ENCODE peak calls at places on chromosome 10, in ten cellular contexts. F is T-helper 9 cell; V is B cell; Q is HS-27A; N is activated CD8-positive, alpha-beta memory T cell treated with anti-CD3 and anti-CD28 coated beads for 1 hour; D is stimulated activated CD8-positive, alpha-beta memory T cell treated with anti-CD3 and anti-CD28 coated beads, Interleukin-15, amount 100 ng/mL, for 24 hours; Z is NCI-H774; G is Peyer's patch; X is hypothalamus; H is NCI-H2171. W is an unnamed sample.

GRCh38 chr10:120969219-120969645 is 118.1 kb downstream of the WDR11 start:
- DNase-seq in V (no peak), Q (no peak), H (no peak), D (no peak), N (no peak), X (no peak), G (no peak), F (no peak), Z (no peak), W (no peak)

GRCh38 chr10:73991846-73992245 is 6.1 kb upstream of the VCL start:
- DNase-seq in Q (no peak), X (no peak), D (peak), H (no peak), F (peak), N (peak), V (peak), Z (no peak), G (peak), W (no peak)

GRCh38 chr10:615583-616152 is 73.8 kb downstream of the DIP2C start:
- DNase-seq in F (no peak), N (no peak), G (no peak), X (no peak), Q (no peak), Z (no peak), H (no peak), D (no peak), V (peak), W (no peak)

GRCh38 chr10:97347317-97347716 is 12.8 kb upstream of the FRAT2 start:
- DNase-seq in F (no peak), N (no peak), V (no peak), D (no peak), Z (no peak), Q (no peak), X (no peak), G (no peak), H (no peak), W (no peak)

GRCh38 chr10:34918896-34919295 is 103.8 kb upstream of the PARD3 start:
- DNase-seq in Q (no peak), D (no peak), G (no peak), V (no peak), Z (no peak), F (no peak), N (no peak), X (no peak), H (peak), W (no peak)

GRCh38 chr10:5659702-5660528 is 6.5 kb downstream of the ASB13 start:
- DNase-seq in F (no peak), V (no peak), D (no peak), N (no peak), G (peak), Z (no peak), X (no peak), H (no peak), Q (no peak), W (no peak)

GRCh38 chr10:88281592-88282268 is 301.4 kb downstream of the RNLS start:
- DNase-seq in X (no peak), G (no peak), D (no peak), V (no peak), H (no peak), Z (no peak), F (no peak), Q (no peak), N (no peak), W (no peak)

GRCh38 chr10:24331457-24331856 is 122.5 kb downstream of the KIAA1217 start:
- DNase-seq in F (no peak), D (no peak), Q (no peak), X (no peak), N (no peak), H (no peak), G (no peak), V (no peak), Z (no peak), W (no peak)

GRCh38 chr10:94085288-94085687 is 91.6 kb downstream of the PLCE1 start:
- DNase-seq in H (no peak), V (no peak), D (no peak), Q (no peak), G (no peak), N (no peak), Z (no peak), X (no peak), F (no peak), W (no peak)

GRCh38 chr10:47239211-47239610 is 60.8 kb upstream of the GDF10 start:
- DNase-seq in F (no peak), H (no peak), X (no peak), Q (no peak), Z (no peak), G (no peak), V (peak), D (no peak), N (no peak), W (no peak)

GRCh38 chr10:125820705-125821104 is 2.4 kb downstream of the UROS start:
- DNase-seq in N (no peak), Z (no peak), G (no peak), D (no peak), X (no peak), F (no peak), H (no peak), Q (no peak), V (no peak), W (no peak)

GRCh38 chr10:132528064-132528800 is 9.4 kb upstream of the INPP5A start:
- DNase-seq in G (no peak), F (no peak), Q (no peak), Z (no peak), N (no peak), H (no peak), X (no peak), D (no peak), V (no peak), W (no peak)